ENCODE peak calls at places on chromosomes 7 and 10, in four cellular contexts. O is GM04504, N is GDM1, S is cardiac fibroblast. B is an unnamed sample.

GRCh38 chr7:22140597-22140996 is 194.9 kb upstream of the CDCA7L start:
- DNase-seq in S (no peak), O (no peak), N (no peak), B (peak; percentile 84)

GRCh38 chr10:103466734-103467133 is 8.0 kb upstream of the CALHM1 start:
- DNase-seq in S (no peak), O (no peak), N (no peak), B (no peak)

GRCh38 chr7:27921081-27921836 is 181.3 kb downstream of the TAX1BP1 start:
- DNase-seq in N (peak; percentile 45), O (peak; percentile 88), S (peak; percentile 86), B (peak; percentile 96)

GRCh38 chr7:98679741-98680140 is 62.7 kb downstream of the NPTX2 start:
- DNase-seq in O (no peak), N (no peak), S (no peak), B (peak; percentile 4)

GRCh38 chr7:159083698-159084068 is 61.0 kb downstream of the VIPR2 start:
- DNase-seq in N (no peak), S (no peak), O (no peak), B (no peak)

GRCh38 chr10:97849491-97850402 is at the start of gene GOLGA7B:
- DNase-seq in S (no peak), O (no peak), N (no peak), B (no peak)

GRCh38 chr7:112990619-112991018 is 96.0 kb downstream of the GPR85 start:
- DNase-seq in O (no peak), N (no peak), S (peak; percentile 79), B (no peak)

GRCh38 chr7:2471396-2471795 is 4.8 kb downstream of the GRIFIN start:
- DNase-seq in S (peak; percentile 27), O (no peak), N (peak; percentile 57), B (no peak)

GRCh38 chr10:113029055-113029440 is 79.0 kb downstream of the TCF7L2 start:
- DNase-seq in S (no peak), N (no peak), O (no peak), B (no peak)

GRCh38 chr7:81173766-81174281 is 255.0 kb upstream of the SEMA3C start:
- DNase-seq in S (peak; percentile 91), N (no peak), O (no peak), B (peak; percentile 87)

GRCh38 chr10:59499460-59499859 is 137.1 kb upstream of the FAM13C start:
- DNase-seq in O (no peak), S (no peak), N (no peak), B (no peak)

GRCh38 chr10:97640868-97641811 is 669 bp downstream of the PI4K2A start:
- DNase-seq in O (peak; percentile 44), N (no peak), S (peak; percentile 62), B (no peak)

GRCh38 chr7:27634892-27635538 is 27.7 kb downstream of the HIBADH start:
- DNase-seq in N (no peak), S (no peak), O (no peak), B (no peak)

GRCh38 chr10:76882245-76882644 is 755.4 kb downstream of the KCNMA1 start:
- DNase-seq in O (no peak), S (no peak), N (peak; percentile 72), B (no peak)

GRCh38 chr7:151742713-151743480 is 134.0 kb downstream of the PRKAG2 start:
- DNase-seq in O (no peak), N (peak; percentile 28), S (no peak), B (no peak)

GRCh38 chr10:62050941-62051433 is 149.5 kb downstream of the ARID5B start:
- DNase-seq in S (peak; percentile 98), N (no peak), O (peak; percentile 72), B (peak; percentile 95)

GRCh38 chr10:31157125-31157983 is 125.7 kb upstream of the ZNF438 start:
- DNase-seq in N (no peak), O (peak; percentile 66), S (peak; percentile 69), B (no peak)

GRCh38 chr7:157996359-157997079 is 591.1 kb downstream of the PTPRN2 start:
- DNase-seq in S (no peak), O (no peak), N (no peak), B (no peak)

GRCh38 chr7:55074008-55074499 is 55.2 kb downstream of the EGFR start:
- DNase-seq in O (peak; percentile 76), S (peak; percentile 96), N (no peak), B (peak; percentile 50)

GRCh38 chr10:95275726-95276366 is 15.0 kb downstream of the PDLIM1 start:
- DNase-seq in O (no peak), S (peak; percentile 67), N (no peak), B (no peak)

GRCh38 chr10:26790596-26790995 is 70.2 kb downstream of the ABI1 start:
- DNase-seq in N (no peak), S (peak; percentile 47), O (no peak), B (no peak)

GRCh38 chr10:96301616-96302015 is 2.6 kb upstream of the DNTT start:
- DNase-seq in O (no peak), S (no peak), N (no peak), B (no peak)

GRCh38 chr7:101094791-101095375 is 9.6 kb downstream of the TRIM56 start:
- DNase-seq in S (peak; percentile 89), N (no peak), O (no peak), B (no peak)

GRCh38 chr7:71860572-71860971 is 551.6 kb downstream of the CALN1 start:
- DNase-seq in S (no peak), N (no peak), O (no peak), B (no peak)

GRCh38 chr7:98286093-98286525 is 4.6 kb downstream of the BRI3 start:
- DNase-seq in O (peak; percentile 61), N (no peak), S (peak; percentile 81), B (no peak)

GRCh38 chr10:32687116-32687515 is 241.2 kb downstream of the CCDC7 start:
- DNase-seq in O (no peak), N (no peak), S (no peak), B (no peak)

GRCh38 chr10:95693331-95693667 is 428 bp downstream of the TCTN3 start:
- DNase-seq in N (no peak), O (no peak), S (no peak), B (no peak)

GRCh38 chr7:149764481-149765398 is 8.6 kb downstream of the ZNF467 start:
- DNase-seq in N (no peak), O (no peak), S (no peak), B (no peak)

GRCh38 chr10:132163278-132163765 is 23.4 kb upstream of the DPYSL4 start:
- DNase-seq in O (no peak), N (no peak), S (peak; percentile 19), B (no peak)

GRCh38 chr7:28358423-28358868 is 53.9 kb upstream of the CREB5 start:
- DNase-seq in S (peak; percentile 94), N (no peak), O (peak; percentile 96), B (peak; percentile 70)